ENCODE peak calls at places on chromosomes 7 and 10, in ten cellular contexts. One of them, this sample, is unnamed. For H3K27me3 and H3K36me3, the result is how much of the 10 kb centered on the place peaks cover.

GRCh38 chr10:128411624-128412023 is 285.4 kb upstream of the MKI67 start:
- DNase-seq in uterus: no peak
- DNase-seq in ovary: no peak
- DNase-seq in heart left ventricle: no peak
- DNase-seq in transverse colon: no peak
- DNase-seq in sigmoid colon: no peak
- DNase-seq in K562: no peak
- DNase-seq in upper lobe of left lung: no peak
- DNase-seq in stomach: no peak
- DNase-seq in adrenal gland: no peak
- DNase-seq in this sample: no peak

GRCh38 chr10:95841711-95842498 is 65.9 kb upstream of the CC2D2B start:
- DNase-seq in uterus: peak
- DNase-seq in ovary: no peak
- DNase-seq in heart left ventricle: no peak
- DNase-seq in transverse colon: peak
- DNase-seq in sigmoid colon: no peak
- DNase-seq in K562: peak
- DNase-seq in upper lobe of left lung: peak
- DNase-seq in stomach: peak
- DNase-seq in adrenal gland: peak
- DNase-seq in this sample: no peak

GRCh38 chr10:88791924-88792323 is 10.6 kb upstream of the LIPM start:
- DNase-seq in uterus: no peak
- DNase-seq in ovary: no peak
- DNase-seq in heart left ventricle: no peak
- DNase-seq in transverse colon: no peak
- DNase-seq in sigmoid colon: no peak
- DNase-seq in K562: peak
- DNase-seq in upper lobe of left lung: no peak
- DNase-seq in stomach: no peak
- DNase-seq in adrenal gland: no peak
- DNase-seq in this sample: no peak

GRCh38 chr7:76372984-76373833 is 14.4 kb upstream of the YWHAG start:
- DNase-seq in uterus: peak
- DNase-seq in ovary: no peak
- DNase-seq in heart left ventricle: no peak
- DNase-seq in transverse colon: no peak
- DNase-seq in sigmoid colon: no peak
- DNase-seq in K562: peak
- DNase-seq in upper lobe of left lung: peak
- DNase-seq in stomach: no peak
- DNase-seq in adrenal gland: no peak
- DNase-seq in this sample: no peak

GRCh38 chr7:76336094-76336493 is 22.7 kb downstream of the YWHAG start:
- DNase-seq in uterus: no peak
- DNase-seq in ovary: no peak
- DNase-seq in heart left ventricle: no peak
- DNase-seq in transverse colon: no peak
- DNase-seq in sigmoid colon: no peak
- DNase-seq in K562: no peak
- DNase-seq in upper lobe of left lung: no peak
- DNase-seq in stomach: no peak
- DNase-seq in adrenal gland: no peak
- DNase-seq in this sample: no peak

GRCh38 chr10:46079831-46080585 is 33.9 kb upstream of the MSMB start:
- DNase-seq in uterus: no peak
- DNase-seq in ovary: no peak
- DNase-seq in heart left ventricle: no peak
- DNase-seq in transverse colon: no peak
- DNase-seq in sigmoid colon: no peak
- DNase-seq in K562: no peak
- DNase-seq in upper lobe of left lung: no peak
- DNase-seq in stomach: no peak
- DNase-seq in adrenal gland: no peak
- DNase-seq in this sample: no peak

GRCh38 chr7:95471076-95471475 is 14.7 kb upstream of the ASB4 start:
- DNase-seq in uterus: no peak
- DNase-seq in ovary: no peak
- DNase-seq in heart left ventricle: no peak
- DNase-seq in transverse colon: no peak
- DNase-seq in sigmoid colon: no peak
- DNase-seq in K562: no peak
- DNase-seq in upper lobe of left lung: no peak
- DNase-seq in stomach: no peak
- DNase-seq in adrenal gland: no peak
- DNase-seq in this sample: no peak

GRCh38 chr7:99098824-99099498 is 44.9 kb downstream of the SMURF1 start:
- DNase-seq in uterus: no peak
- DNase-seq in ovary: no peak
- DNase-seq in heart left ventricle: no peak
- DNase-seq in transverse colon: no peak
- DNase-seq in sigmoid colon: no peak
- DNase-seq in K562: no peak
- DNase-seq in upper lobe of left lung: no peak
- DNase-seq in stomach: no peak
- DNase-seq in adrenal gland: no peak
- DNase-seq in this sample: no peak

GRCh38 chr10:77637986-77638765 is 568 bp upstream of the KCNMA1 start:
- DNase-seq in uterus: peak
- DNase-seq in ovary: peak
- DNase-seq in heart left ventricle: no peak
- DNase-seq in transverse colon: peak
- DNase-seq in sigmoid colon: peak
- DNase-seq in K562: no peak
- DNase-seq in upper lobe of left lung: no peak
- DNase-seq in stomach: no peak
- DNase-seq in adrenal gland: peak
- DNase-seq in this sample: no peak
- H3K27me3 ChIP-seq in uterus: under half
- H3K27me3 ChIP-seq in ovary: under half
- H3K27me3 ChIP-seq in heart left ventricle: under half
- H3K27me3 ChIP-seq in transverse colon: half or more
- H3K27me3 ChIP-seq in sigmoid colon: under half
- H3K27me3 ChIP-seq in K562: under half
- H3K27me3 ChIP-seq in upper lobe of left lung: under half
- H3K27me3 ChIP-seq in stomach: under half
- H3K27me3 ChIP-seq in adrenal gland: under half
- H3K27me3 ChIP-seq in this sample: half or more

DNA sequence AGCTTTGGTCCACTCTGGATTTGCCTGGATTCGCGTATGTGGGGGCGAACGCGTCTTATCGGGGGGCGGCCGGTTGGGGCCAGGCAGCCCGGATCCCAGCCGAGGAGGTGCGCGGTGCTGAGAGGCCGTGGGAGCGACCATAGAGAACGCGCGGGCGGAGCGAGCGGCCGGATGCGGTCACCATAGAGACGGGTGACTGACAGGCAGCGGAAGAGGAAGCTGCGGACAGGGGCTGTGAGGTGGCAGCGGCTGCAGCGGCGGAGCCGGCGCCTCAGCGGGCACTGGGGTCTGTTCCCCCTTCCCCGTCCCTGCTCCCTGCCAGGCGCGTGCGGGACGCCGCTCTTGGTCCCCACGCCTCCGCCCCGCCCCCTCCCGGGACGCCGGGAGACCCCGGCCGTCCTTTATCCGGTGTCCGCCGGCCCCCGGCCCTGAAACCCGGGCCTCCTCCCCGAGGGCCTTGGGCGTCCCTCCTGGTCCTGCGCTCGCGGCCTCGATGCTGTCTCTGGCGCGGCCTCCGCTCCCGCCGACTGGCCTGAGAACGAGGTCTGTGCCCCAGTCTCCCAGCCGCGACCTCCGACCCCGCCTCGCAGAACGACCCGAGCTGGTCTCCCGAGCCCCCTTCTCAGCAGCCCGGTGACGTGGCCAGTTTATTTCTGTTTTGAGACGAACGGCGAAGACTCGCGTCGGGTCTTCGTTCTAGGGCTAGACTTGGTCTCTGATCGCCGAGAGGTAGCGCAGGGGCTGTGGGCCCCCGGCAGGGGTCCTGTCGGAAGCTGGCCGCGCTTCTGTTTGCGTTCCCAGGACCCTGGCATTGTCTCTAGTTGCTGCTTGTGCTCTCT is at the start of gene CHPF2:
- DNase-seq in uterus: peak
- DNase-seq in ovary: peak
- DNase-seq in heart left ventricle: peak
- DNase-seq in transverse colon: peak
- DNase-seq in sigmoid colon: peak
- DNase-seq in K562: peak
- DNase-seq in upper lobe of left lung: peak
- DNase-seq in stomach: peak
- DNase-seq in adrenal gland: peak
- DNase-seq in this sample: peak
- TF ChIP-seq POLR2A in uterus: peak
- TF ChIP-seq POLR2A in ovary: peak
- TF ChIP-seq POLR2A in heart left ventricle: peak
- TF ChIP-seq POLR2A in transverse colon: peak
- TF ChIP-seq POLR2A in sigmoid colon: peak
- TF ChIP-seq POLR2A in K562: peak
- TF ChIP-seq POLR2A in upper lobe of left lung: peak
- TF ChIP-seq POLR2A in stomach: peak
- TF ChIP-seq POLR2A in adrenal gland: peak
- TF ChIP-seq POLR2A in this sample: peak

GRCh38 chr7:116351966-116352365 is 141.6 kb downstream of the TES start:
- DNase-seq in uterus: no peak
- DNase-seq in ovary: no peak
- DNase-seq in heart left ventricle: no peak
- DNase-seq in transverse colon: no peak
- DNase-seq in sigmoid colon: no peak
- DNase-seq in K562: no peak
- DNase-seq in upper lobe of left lung: no peak
- DNase-seq in stomach: no peak
- DNase-seq in adrenal gland: no peak
- DNase-seq in this sample: no peak
- H3K36me3 ChIP-seq in uterus: under half
- H3K36me3 ChIP-seq in ovary: under half
- H3K36me3 ChIP-seq in heart left ventricle: under half
- H3K36me3 ChIP-seq in transverse colon: under half
- H3K36me3 ChIP-seq in sigmoid colon: under half
- H3K36me3 ChIP-seq in K562: under half
- H3K36me3 ChIP-seq in upper lobe of left lung: under half
- H3K36me3 ChIP-seq in stomach: under half
- H3K36me3 ChIP-seq in adrenal gland: under half
- H3K36me3 ChIP-seq in this sample: under half

GRCh38 chr7:117347962-117348672 is 25.3 kb upstream of the WNT2 start:
- DNase-seq in uterus: no peak
- DNase-seq in ovary: no peak
- DNase-seq in heart left ventricle: no peak
- DNase-seq in transverse colon: no peak
- DNase-seq in sigmoid colon: no peak
- DNase-seq in K562: no peak
- DNase-seq in upper lobe of left lung: no peak
- DNase-seq in stomach: no peak
- DNase-seq in adrenal gland: no peak
- DNase-seq in this sample: no peak

GRCh38 chr7:117347480-117347879 is 24.6 kb upstream of the WNT2 start:
- DNase-seq in uterus: no peak
- DNase-seq in ovary: no peak
- DNase-seq in heart left ventricle: no peak
- DNase-seq in transverse colon: no peak
- DNase-seq in sigmoid colon: no peak
- DNase-seq in K562: no peak
- DNase-seq in upper lobe of left lung: no peak
- DNase-seq in stomach: no peak
- DNase-seq in adrenal gland: no peak
- DNase-seq in this sample: no peak

GRCh38 chr7:117350027-117350426 is 27.2 kb upstream of the WNT2 start:
- DNase-seq in uterus: no peak
- DNase-seq in ovary: no peak
- DNase-seq in heart left ventricle: no peak
- DNase-seq in transverse colon: no peak
- DNase-seq in sigmoid colon: no peak
- DNase-seq in K562: no peak
- DNase-seq in upper lobe of left lung: no peak
- DNase-seq in stomach: no peak
- DNase-seq in adrenal gland: no peak
- DNase-seq in this sample: no peak

DNA sequence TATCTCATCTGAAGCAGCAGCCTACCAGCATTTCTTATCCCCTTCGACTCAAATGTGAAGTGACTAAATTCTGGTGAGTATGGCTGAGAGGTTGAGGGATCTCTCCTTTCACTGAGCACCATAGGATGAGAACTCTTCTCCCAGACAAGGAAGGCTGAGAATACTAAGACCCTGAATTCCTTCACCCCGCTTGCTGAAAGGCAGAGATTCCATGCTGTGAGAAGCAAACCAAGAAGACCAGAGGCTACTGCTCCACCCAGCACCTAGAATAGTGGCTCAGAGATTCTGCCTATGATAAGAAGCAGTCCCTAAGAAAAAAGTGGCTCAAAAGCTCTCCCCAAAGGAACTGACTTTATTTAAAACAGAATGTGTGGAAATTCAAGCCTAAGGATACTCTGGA is 26.7 kb upstream of the WNT2 start:
- DNase-seq in uterus: no peak
- DNase-seq in ovary: no peak
- DNase-seq in heart left ventricle: no peak
- DNase-seq in transverse colon: no peak
- DNase-seq in sigmoid colon: no peak
- DNase-seq in K562: no peak
- DNase-seq in upper lobe of left lung: no peak
- DNase-seq in stomach: no peak
- DNase-seq in adrenal gland: no peak
- DNase-seq in this sample: no peak
- H3K27me3 ChIP-seq in uterus: under half
- H3K27me3 ChIP-seq in ovary: under half
- H3K27me3 ChIP-seq in heart left ventricle: under half
- H3K27me3 ChIP-seq in transverse colon: under half
- H3K27me3 ChIP-seq in sigmoid colon: under half
- H3K27me3 ChIP-seq in K562: under half
- H3K27me3 ChIP-seq in upper lobe of left lung: under half
- H3K27me3 ChIP-seq in stomach: under half
- H3K27me3 ChIP-seq in adrenal gland: under half
- H3K27me3 ChIP-seq in this sample: under half

GRCh38 chr10:3757638-3758490 is 27.1 kb downstream of the KLF6 start:
- DNase-seq in uterus: no peak
- DNase-seq in ovary: no peak
- DNase-seq in heart left ventricle: no peak
- DNase-seq in transverse colon: no peak
- DNase-seq in sigmoid colon: no peak
- DNase-seq in K562: no peak
- DNase-seq in upper lobe of left lung: no peak
- DNase-seq in stomach: no peak
- DNase-seq in adrenal gland: no peak
- DNase-seq in this sample: no peak
- TF ChIP-seq POLR2A in uterus: no peak
- TF ChIP-seq POLR2A in ovary: no peak
- TF ChIP-seq POLR2A in heart left ventricle: no peak
- TF ChIP-seq POLR2A in transverse colon: no peak
- TF ChIP-seq POLR2A in sigmoid colon: no peak
- TF ChIP-seq POLR2A in K562: no peak
- TF ChIP-seq POLR2A in upper lobe of left lung: no peak
- TF ChIP-seq POLR2A in stomach: no peak
- TF ChIP-seq POLR2A in adrenal gland: no peak
- TF ChIP-seq POLR2A in this sample: no peak

DNA sequence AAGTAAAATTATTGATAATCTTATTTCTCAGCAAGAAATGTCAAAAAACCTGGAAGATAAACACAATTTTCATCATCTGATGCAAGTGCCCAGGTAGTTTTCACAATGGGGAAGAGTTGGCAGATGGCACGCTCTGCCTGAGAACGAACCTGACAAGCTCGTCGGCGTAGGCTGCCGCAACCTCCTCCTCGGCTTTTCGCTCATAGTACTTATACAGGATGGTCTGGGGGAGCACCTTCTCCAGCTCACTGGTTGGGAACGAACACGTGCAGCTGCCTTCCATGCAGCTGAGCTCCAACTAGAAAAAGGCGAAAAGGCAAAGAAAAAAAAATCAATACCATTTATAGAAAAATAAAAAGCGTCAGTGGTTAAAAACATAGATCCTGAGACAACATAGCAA is 68.9 kb downstream of the RNF216 start:
- DNase-seq in uterus: no peak
- DNase-seq in ovary: no peak
- DNase-seq in heart left ventricle: no peak
- DNase-seq in transverse colon: no peak
- DNase-seq in sigmoid colon: no peak
- DNase-seq in K562: no peak
- DNase-seq in upper lobe of left lung: no peak
- DNase-seq in stomach: no peak
- DNase-seq in adrenal gland: no peak
- DNase-seq in this sample: no peak
- H3K36me3 ChIP-seq in uterus: under half
- H3K36me3 ChIP-seq in ovary: under half
- H3K36me3 ChIP-seq in heart left ventricle: half or more
- H3K36me3 ChIP-seq in transverse colon: half or more
- H3K36me3 ChIP-seq in sigmoid colon: under half
- H3K36me3 ChIP-seq in K562: half or more
- H3K36me3 ChIP-seq in upper lobe of left lung: under half
- H3K36me3 ChIP-seq in stomach: half or more
- H3K36me3 ChIP-seq in adrenal gland: half or more
- H3K36me3 ChIP-seq in this sample: under half

This sample was measured in esophagus squamous epithelium.